ENCODE peak calls at places on chromosomes 12 and 14, in nine cellular contexts. One of them, this sample, is unnamed.
A peak's percentile ranks its signal among the peaks of the same experiment; 100 is the strongest.

GRCh38 chr14:65506801-65507200 is 94.3 kb downstream of the FUT8 start:
- DNase-seq in ovary: no peak
- DNase-seq in transverse colon: no peak
- DNase-seq in heart left ventricle: no peak
- DNase-seq in GM12865: no peak
- DNase-seq in right atrium auricular region: no peak
- DNase-seq in H7: no peak
- DNase-seq in sigmoid colon: no peak
- DNase-seq in cardiac fibroblast: no peak
- DNase-seq in this sample: no peak

GRCh38 chr14:33596211-33597080 is 354.4 kb downstream of the EGLN3 start:
- DNase-seq in cardiac fibroblast: no peak
- DNase-seq in GM12865: no peak
- DNase-seq in heart left ventricle: no peak
- DNase-seq in right atrium auricular region: no peak
- DNase-seq in ovary: no peak
- DNase-seq in transverse colon: no peak
- DNase-seq in H7: no peak
- DNase-seq in sigmoid colon: no peak
- DNase-seq in this sample: no peak

GRCh38 chr14:37034410-37035285 is 137.8 kb downstream of the SLC25A21 start:
- DNase-seq in cardiac fibroblast: no peak
- DNase-seq in sigmoid colon: no peak
- DNase-seq in right atrium auricular region: no peak
- DNase-seq in H7: no peak
- DNase-seq in heart left ventricle: no peak
- DNase-seq in GM12865: peak; percentile 34
- DNase-seq in ovary: no peak
- DNase-seq in transverse colon: no peak
- DNase-seq in this sample: no peak

GRCh38 chr12:108980831-108981618 is 39.8 kb downstream of the SVOP start:
- DNase-seq in H7: no peak
- DNase-seq in sigmoid colon: no peak
- DNase-seq in heart left ventricle: peak; percentile 81
- DNase-seq in cardiac fibroblast: peak; percentile 82
- DNase-seq in transverse colon: no peak
- DNase-seq in ovary: no peak
- DNase-seq in right atrium auricular region: no peak
- DNase-seq in GM12865: no peak
- DNase-seq in this sample: no peak

GRCh38 chr14:100376751-100377171 is 53.6 kb downstream of the SLC25A47 start:
- DNase-seq in cardiac fibroblast: peak; percentile 46
- DNase-seq in GM12865: no peak
- DNase-seq in right atrium auricular region: no peak
- DNase-seq in H7: peak; percentile 45
- DNase-seq in heart left ventricle: no peak
- DNase-seq in transverse colon: no peak
- DNase-seq in sigmoid colon: no peak
- DNase-seq in ovary: no peak
- DNase-seq in this sample: no peak

GRCh38 chr14:89296281-89296745 is 120.7 kb downstream of the FOXN3 start:
- DNase-seq in H7: peak; percentile 70
- DNase-seq in sigmoid colon: no peak
- DNase-seq in transverse colon: no peak
- DNase-seq in cardiac fibroblast: no peak
- DNase-seq in right atrium auricular region: no peak
- DNase-seq in heart left ventricle: no peak
- DNase-seq in GM12865: peak; percentile 52
- DNase-seq in ovary: no peak
- DNase-seq in this sample: no peak

GRCh38 chr14:91249841-91250616 is 5.5 kb upstream of the GPR68 start:
- DNase-seq in sigmoid colon: no peak
- DNase-seq in cardiac fibroblast: peak; percentile 12
- DNase-seq in transverse colon: peak; percentile 46
- DNase-seq in GM12865: peak; percentile 96
- DNase-seq in H7: peak; percentile 71
- DNase-seq in ovary: no peak
- DNase-seq in right atrium auricular region: no peak
- DNase-seq in heart left ventricle: no peak
- DNase-seq in this sample: no peak

GRCh38 chr12:120397827-120398563 is 29.0 kb upstream of the MSI1 start:
- DNase-seq in ovary: no peak
- DNase-seq in right atrium auricular region: no peak
- DNase-seq in transverse colon: no peak
- DNase-seq in sigmoid colon: no peak
- DNase-seq in cardiac fibroblast: no peak
- DNase-seq in heart left ventricle: no peak
- DNase-seq in GM12865: no peak
- DNase-seq in H7: peak; percentile 66
- DNase-seq in this sample: no peak

GRCh38 chr14:47270715-47271114 is 404.7 kb downstream of the MDGA2 start:
- DNase-seq in transverse colon: no peak
- DNase-seq in sigmoid colon: no peak
- DNase-seq in heart left ventricle: no peak
- DNase-seq in H7: no peak
- DNase-seq in ovary: no peak
- DNase-seq in right atrium auricular region: no peak
- DNase-seq in cardiac fibroblast: no peak
- DNase-seq in GM12865: no peak
- DNase-seq in this sample: no peak

GRCh38 chr14:74720526-74720925 is 7.6 kb downstream of the FCF1 start:
- DNase-seq in ovary: no peak
- DNase-seq in heart left ventricle: no peak
- DNase-seq in right atrium auricular region: no peak
- DNase-seq in sigmoid colon: no peak
- DNase-seq in H7: no peak
- DNase-seq in GM12865: no peak
- DNase-seq in transverse colon: no peak
- DNase-seq in cardiac fibroblast: peak; percentile 15
- DNase-seq in this sample: no peak

GRCh38 chr14:39988939-39989338 is 556.7 kb upstream of the FBXO33 start:
- DNase-seq in sigmoid colon: no peak
- DNase-seq in GM12865: peak; percentile 59
- DNase-seq in H7: no peak
- DNase-seq in right atrium auricular region: no peak
- DNase-seq in ovary: no peak
- DNase-seq in transverse colon: no peak
- DNase-seq in cardiac fibroblast: peak; percentile 32
- DNase-seq in heart left ventricle: no peak
- DNase-seq in this sample: no peak

GRCh38 chr12:26782372-26783132 is 50.4 kb downstream of the ITPR2 start:
- DNase-seq in GM12865: no peak
- DNase-seq in cardiac fibroblast: no peak
- DNase-seq in H7: no peak
- DNase-seq in ovary: no peak
- DNase-seq in heart left ventricle: no peak
- DNase-seq in transverse colon: no peak
- DNase-seq in sigmoid colon: no peak
- DNase-seq in right atrium auricular region: no peak
- DNase-seq in this sample: no peak

GRCh38 chr14:50740858-50741257 is 72.8 kb upstream of the SAV1 start:
- DNase-seq in H7: no peak
- DNase-seq in right atrium auricular region: no peak
- DNase-seq in sigmoid colon: no peak
- DNase-seq in heart left ventricle: no peak
- DNase-seq in ovary: no peak
- DNase-seq in cardiac fibroblast: peak; percentile 51
- DNase-seq in GM12865: no peak
- DNase-seq in transverse colon: no peak
- DNase-seq in this sample: no peak

GRCh38 chr12:2944401-2945047 is 14.7 kb upstream of the TEAD4 start:
- DNase-seq in GM12865: peak; percentile 64
- DNase-seq in heart left ventricle: peak; percentile 49
- DNase-seq in transverse colon: peak; percentile 63
- DNase-seq in ovary: peak; percentile 62
- DNase-seq in cardiac fibroblast: peak; percentile 55
- DNase-seq in sigmoid colon: peak; percentile 66
- DNase-seq in H7: peak; percentile 92
- DNase-seq in right atrium auricular region: peak; percentile 66
- DNase-seq in this sample: peak; percentile 45

GRCh38 chr12:55499810-55500252 is 7.7 kb downstream of the OR6C68 start:
- DNase-seq in ovary: no peak
- DNase-seq in GM12865: no peak
- DNase-seq in transverse colon: no peak
- DNase-seq in right atrium auricular region: no peak
- DNase-seq in cardiac fibroblast: no peak
- DNase-seq in sigmoid colon: no peak
- DNase-seq in heart left ventricle: no peak
- DNase-seq in H7: no peak
- DNase-seq in this sample: no peak

GRCh38 chr14:21066882-21067502 is 3.1 kb upstream of the ARHGEF40 start:
- DNase-seq in ovary: no peak
- DNase-seq in heart left ventricle: no peak
- DNase-seq in GM12865: no peak
- DNase-seq in right atrium auricular region: no peak
- DNase-seq in H7: peak; percentile 60
- DNase-seq in cardiac fibroblast: no peak
- DNase-seq in transverse colon: no peak
- DNase-seq in sigmoid colon: no peak
- DNase-seq in this sample: no peak

GRCh38 chr12:63915105-63915830 is 70.8 kb downstream of the SRGAP1 start:
- DNase-seq in cardiac fibroblast: peak; percentile 68
- DNase-seq in right atrium auricular region: no peak
- DNase-seq in heart left ventricle: no peak
- DNase-seq in ovary: no peak
- DNase-seq in transverse colon: no peak
- DNase-seq in H7: no peak
- DNase-seq in GM12865: no peak
- DNase-seq in sigmoid colon: no peak
- DNase-seq in this sample: no peak
- H3K4me3 ChIP-seq in cardiac fibroblast: no peak overlapping the region
- H3K4me3 ChIP-seq in right atrium auricular region: no peak overlapping the region
- H3K4me3 ChIP-seq in heart left ventricle: no peak overlapping the region
- H3K4me3 ChIP-seq in ovary: no peak overlapping the region
- H3K4me3 ChIP-seq in transverse colon: no peak overlapping the region
- H3K4me3 ChIP-seq in H7: no peak overlapping the region
- H3K4me3 ChIP-seq in GM12865: no peak overlapping the region
- H3K4me3 ChIP-seq in sigmoid colon: no peak overlapping the region
- H3K4me3 ChIP-seq in this sample: no peak overlapping the region

GRCh38 chr12:4432878-4433820 is 12.5 kb downstream of the FGF6 start:
- DNase-seq in cardiac fibroblast: no peak
- DNase-seq in ovary: no peak
- DNase-seq in H7: no peak
- DNase-seq in right atrium auricular region: peak; percentile 48
- DNase-seq in heart left ventricle: no peak
- DNase-seq in GM12865: no peak
- DNase-seq in transverse colon: no peak
- DNase-seq in sigmoid colon: no peak
- DNase-seq in this sample: peak; percentile 87

GRCh38 chr12:4435537-4435936 is 10.1 kb downstream of the FGF6 start:
- DNase-seq in ovary: no peak
- DNase-seq in GM12865: no peak
- DNase-seq in H7: no peak
- DNase-seq in cardiac fibroblast: no peak
- DNase-seq in heart left ventricle: no peak
- DNase-seq in sigmoid colon: no peak
- DNase-seq in right atrium auricular region: no peak
- DNase-seq in transverse colon: no peak
- DNase-seq in this sample: no peak

GRCh38 chr12:4434721-4435425 is 10.7 kb downstream of the FGF6 start:
- DNase-seq in sigmoid colon: no peak
- DNase-seq in ovary: no peak
- DNase-seq in right atrium auricular region: peak; percentile 40
- DNase-seq in H7: no peak
- DNase-seq in transverse colon: no peak
- DNase-seq in heart left ventricle: no peak
- DNase-seq in cardiac fibroblast: no peak
- DNase-seq in GM12865: peak; percentile 10
- DNase-seq in this sample: no peak

GRCh38 chr12:4431436-4431835 is 14.2 kb downstream of the FGF6 start:
- DNase-seq in heart left ventricle: no peak
- DNase-seq in sigmoid colon: no peak
- DNase-seq in H7: no peak
- DNase-seq in cardiac fibroblast: no peak
- DNase-seq in transverse colon: no peak
- DNase-seq in ovary: no peak
- DNase-seq in right atrium auricular region: no peak
- DNase-seq in GM12865: no peak
- DNase-seq in this sample: no peak

GRCh38 chr12:4434299-4434698 is 11.3 kb downstream of the FGF6 start:
- DNase-seq in heart left ventricle: no peak
- DNase-seq in cardiac fibroblast: no peak
- DNase-seq in ovary: no peak
- DNase-seq in transverse colon: no peak
- DNase-seq in right atrium auricular region: peak; percentile 34
- DNase-seq in GM12865: no peak
- DNase-seq in H7: no peak
- DNase-seq in sigmoid colon: no peak
- DNase-seq in this sample: no peak
- H3K4me3 ChIP-seq in heart left ventricle: no peak overlapping the region
- H3K4me3 ChIP-seq in cardiac fibroblast: no peak overlapping the region
- H3K4me3 ChIP-seq in ovary: no peak overlapping the region
- H3K4me3 ChIP-seq in transverse colon: no peak overlapping the region
- H3K4me3 ChIP-seq in right atrium auricular region: no peak overlapping the region
- H3K4me3 ChIP-seq in GM12865: no peak overlapping the region
- H3K4me3 ChIP-seq in H7: no peak overlapping the region
- H3K4me3 ChIP-seq in sigmoid colon: no peak overlapping the region
- H3K4me3 ChIP-seq in this sample: no peak overlapping the region

DNA sequence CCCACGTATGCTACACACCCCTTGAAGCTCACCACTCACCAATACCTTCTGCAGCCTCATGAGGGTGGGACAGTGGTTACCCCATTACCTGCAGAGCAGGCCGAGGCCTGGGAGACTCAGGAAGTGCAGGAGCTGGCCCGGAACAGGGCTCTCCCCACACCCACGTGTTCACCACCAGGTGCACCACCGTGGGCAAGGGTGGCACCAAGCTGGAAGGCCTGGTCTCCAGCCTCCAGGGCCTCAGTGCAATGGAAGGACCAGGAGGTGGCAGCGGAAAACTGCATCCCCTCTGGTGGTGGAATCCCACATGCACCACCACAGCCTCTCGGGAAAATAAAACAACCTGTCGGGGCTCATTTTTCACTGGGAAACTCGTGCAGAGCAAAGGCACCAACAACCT is 36.4 kb downstream of the ITPK1 start:
- DNase-seq in H7: no peak
- DNase-seq in GM12865: no peak
- DNase-seq in right atrium auricular region: no peak
- DNase-seq in sigmoid colon: no peak
- DNase-seq in transverse colon: no peak
- DNase-seq in heart left ventricle: no peak
- DNase-seq in ovary: no peak
- DNase-seq in cardiac fibroblast: no peak
- DNase-seq in this sample: no peak
- H3K4me3 ChIP-seq in H7: no peak overlapping the region
- H3K4me3 ChIP-seq in GM12865: no peak overlapping the region
- H3K4me3 ChIP-seq in right atrium auricular region: no peak overlapping the region
- H3K4me3 ChIP-seq in sigmoid colon: no peak overlapping the region
- H3K4me3 ChIP-seq in transverse colon: no peak overlapping the region
- H3K4me3 ChIP-seq in heart left ventricle: no peak overlapping the region
- H3K4me3 ChIP-seq in ovary: no peak overlapping the region
- H3K4me3 ChIP-seq in cardiac fibroblast: no peak overlapping the region
- H3K4me3 ChIP-seq in this sample: no peak overlapping the region

DNA sequence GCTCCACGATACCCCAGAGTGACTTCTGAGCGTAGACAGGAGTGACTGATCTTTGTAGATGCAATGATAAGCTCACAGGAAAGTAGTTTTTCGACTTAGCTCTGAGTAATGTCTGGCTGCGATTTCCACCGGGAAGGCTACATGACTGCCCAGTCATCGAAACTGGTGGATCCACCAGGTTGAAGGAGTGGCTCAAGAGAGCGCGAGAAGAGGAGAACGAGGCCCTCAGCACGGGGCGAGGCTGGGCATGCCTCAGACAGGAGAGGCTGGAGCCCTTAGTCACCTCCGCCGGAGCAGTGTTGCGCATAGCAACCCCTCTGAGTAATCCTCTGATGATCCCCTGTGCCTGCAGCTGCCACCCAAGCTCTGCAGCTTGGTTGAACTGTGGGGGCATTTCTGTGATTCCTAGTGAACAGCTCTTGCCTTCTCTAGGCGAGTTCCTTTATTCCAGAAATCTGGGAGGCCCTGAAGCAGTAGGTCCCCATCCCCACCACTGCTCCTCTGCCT is 25.6 kb downstream of the ELK3 start:
- DNase-seq in right atrium auricular region: peak; percentile 56
- DNase-seq in H7: no peak
- DNase-seq in GM12865: no peak
- DNase-seq in transverse colon: no peak
- DNase-seq in sigmoid colon: no peak
- DNase-seq in cardiac fibroblast: peak; percentile 90
- DNase-seq in ovary: no peak
- DNase-seq in heart left ventricle: no peak
- DNase-seq in this sample: no peak
- H3K4me3 ChIP-seq in right atrium auricular region: no peak overlapping the region
- H3K4me3 ChIP-seq in H7: no peak overlapping the region
- H3K4me3 ChIP-seq in GM12865: no peak overlapping the region
- H3K4me3 ChIP-seq in transverse colon: no peak overlapping the region
- H3K4me3 ChIP-seq in sigmoid colon: no peak overlapping the region
- H3K4me3 ChIP-seq in cardiac fibroblast: peak overlapping the region; percentile 24
- H3K4me3 ChIP-seq in ovary: no peak overlapping the region
- H3K4me3 ChIP-seq in heart left ventricle: no peak overlapping the region
- H3K4me3 ChIP-seq in this sample: no peak overlapping the region